ENCODE peak calls at places on chromosome 7, in nine cellular contexts. Q, K, I, Y, B, X, C, H and S are unnamed samples.
A peak's percentile ranks its signal among the peaks of the same experiment; 100 is the strongest.

GRCh38 chr7:35975851-35976454 is 175.1 kb downstream of the SEPTIN7 start:
- DNase-seq in Q (no peak), K (peak; percentile 70), I (peak; percentile 36), Y (peak; percentile 31), B (peak; percentile 66), X (peak; percentile 70), C (peak; percentile 48), H (no peak), S (peak; percentile 74)

GRCh38 chr7:70154521-70155180 is 556.4 kb downstream of the AUTS2 start:
- DNase-seq in Q (no peak), K (no peak), I (no peak), Y (peak; percentile 42), B (no peak), X (no peak), C (no peak), H (no peak), S (no peak)

GRCh38 chr7:137417464-137417863 is 73.9 kb upstream of the PTN start:
- DNase-seq in Q (no peak), K (no peak), I (no peak), Y (no peak), B (no peak), X (no peak), C (no peak), H (no peak), S (no peak)

GRCh38 chr7:106721816-106722785 is 61.1 kb upstream of the CCDC71L start:
- DNase-seq in Q (no peak), K (no peak), I (no peak), Y (no peak), B (no peak), X (no peak), C (no peak), H (no peak), S (no peak)

GRCh38 chr7:115094163-115094562 is 172.3 kb downstream of the MDFIC start:
- DNase-seq in Q (no peak), K (no peak), I (no peak), Y (no peak), B (no peak), X (no peak), C (no peak), H (no peak), S (no peak)

GRCh38 chr7:44307301-44307900 is 18.0 kb downstream of the CAMK2B start:
- DNase-seq in Q (peak; percentile 2), K (no peak), I (no peak), Y (peak; percentile 94), B (no peak), X (peak; percentile 78), C (no peak), H (no peak), S (peak; percentile 36)

GRCh38 chr7:155459867-155460461 is 2.0 kb downstream of the EN2 start:
- DNase-seq in Q (no peak), K (no peak), I (no peak), Y (no peak), B (no peak), X (no peak), C (no peak), H (no peak), S (no peak)

GRCh38 chr7:155743197-155743596 is 69.1 kb downstream of the SHH start:
- DNase-seq in Q (no peak), K (no peak), I (no peak), Y (no peak), B (no peak), X (no peak), C (no peak), H (no peak), S (no peak)

GRCh38 chr7:157391036-157391710 is 54.4 kb downstream of the DNAJB6 start:
- DNase-seq in Q (no peak), K (no peak), I (no peak), Y (peak; percentile 62), B (no peak), X (no peak), C (no peak), H (no peak), S (no peak)

GRCh38 chr7:74194686-74195085 is 15.1 kb upstream of the LAT2 start:
- DNase-seq in Q (no peak), K (no peak), I (no peak), Y (no peak), B (no peak), X (no peak), C (no peak), H (no peak), S (no peak)

GRCh38 chr7:1667566-1668485 is 2.3 kb upstream of the ELFN1 start:
- DNase-seq in Q (peak; percentile 16), K (no peak), I (no peak), Y (no peak), B (peak; percentile 69), X (no peak), C (peak; percentile 84), H (no peak), S (no peak)

GRCh38 chr7:157927313-157927925 is 590.6 kb downstream of the DNAJB6 start:
- DNase-seq in Q (no peak), K (no peak), I (no peak), Y (no peak), B (no peak), X (no peak), C (no peak), H (no peak), S (no peak)

GRCh38 chr7:90593205-90593604 is 2.9 kb upstream of the CDK14 start:
- DNase-seq in Q (no peak), K (no peak), I (no peak), Y (no peak), B (no peak), X (no peak), C (no peak), H (no peak), S (no peak)

GRCh38 chr7:16422100-16422430 is 727 bp upstream of the CRPPA start:
- DNase-seq in Q (no peak), K (no peak), I (no peak), Y (no peak), B (no peak), X (peak; percentile 44), C (no peak), H (no peak), S (no peak)

GRCh38 chr7:43915907-43916306 is 9.5 kb upstream of the URGCP start:
- DNase-seq in Q (no peak), K (no peak), I (no peak), Y (no peak), B (no peak), X (no peak), C (no peak), H (no peak), S (no peak)

GRCh38 chr7:92717982-92718716 is 118.2 kb downstream of the CDK6 start:
- DNase-seq in Q (peak; percentile 16), K (peak; percentile 78), I (peak; percentile 15), Y (peak; percentile 12), B (no peak), X (peak; percentile 57), C (no peak), H (peak; percentile 52), S (peak; percentile 43)

GRCh38 chr7:153090209-153090608 is 330.7 kb downstream of the ACTR3B start:
- DNase-seq in Q (no peak), K (no peak), I (no peak), Y (no peak), B (no peak), X (no peak), C (no peak), H (no peak), S (no peak)

GRCh38 chr7:140650367-140650766 is 9.8 kb upstream of the DENND2A start:
- DNase-seq in Q (no peak), K (no peak), I (no peak), Y (no peak), B (no peak), X (no peak), C (no peak), H (no peak), S (no peak)

GRCh38 chr7:83514977-83515376 is 134.0 kb downstream of the SEMA3E start:
- DNase-seq in Q (no peak), K (no peak), I (no peak), Y (peak; percentile 14), B (no peak), X (no peak), C (no peak), H (no peak), S (no peak)